ENCODE peak calls at places on chromosomes 1 and 21, in four cellular contexts. One of them, this sample, is unnamed.

GRCh38 chr1:29586991-29587745 is 350.8 kb downstream of the PTPRU start:
- DNase-seq in AG09319: no peak
- DNase-seq in endothelial cell: no peak
- DNase-seq in IMR-90: peak
- DNase-seq in this sample: no peak

GRCh38 chr1:109388884-109389637 is 8.7 kb downstream of the SORT1 start:
- DNase-seq in AG09319: no peak
- DNase-seq in endothelial cell: no peak
- DNase-seq in IMR-90: no peak
- DNase-seq in this sample: no peak

GRCh38 chr21:33039542-33039941 is 13.8 kb downstream of the OLIG2 start:
- DNase-seq in AG09319: no peak
- DNase-seq in endothelial cell: no peak
- DNase-seq in IMR-90: no peak
- DNase-seq in this sample: no peak

GRCh38 chr1:19398309-19398760 is 86.2 kb downstream of the SLC66A1 start:
- DNase-seq in AG09319: no peak
- DNase-seq in endothelial cell: no peak
- DNase-seq in IMR-90: peak
- DNase-seq in this sample: no peak

GRCh38 chr1:39638965-39639332 is 494 bp downstream of the HEYL start:
- DNase-seq in AG09319: no peak
- DNase-seq in endothelial cell: no peak
- DNase-seq in IMR-90: no peak
- DNase-seq in this sample: no peak

GRCh38 chr1:245234217-245235120 is 79.7 kb downstream of the KIF26B start:
- DNase-seq in AG09319: no peak
- DNase-seq in endothelial cell: no peak
- DNase-seq in IMR-90: no peak
- DNase-seq in this sample: no peak

GRCh38 chr1:153001382-153001781 is at the start of gene SPRR3:
- DNase-seq in AG09319: no peak
- DNase-seq in endothelial cell: no peak
- DNase-seq in IMR-90: no peak
- DNase-seq in this sample: no peak

GRCh38 chr1:6622396-6623152 is 2.1 kb upstream of the THAP3 start:
- DNase-seq in AG09319: no peak
- DNase-seq in endothelial cell: no peak
- DNase-seq in IMR-90: no peak
- DNase-seq in this sample: no peak

GRCh38 chr1:10065344-10065685 is 32.6 kb downstream of the UBE4B start:
- DNase-seq in AG09319: no peak
- DNase-seq in endothelial cell: peak
- DNase-seq in IMR-90: no peak
- DNase-seq in this sample: peak

GRCh38 chr1:179087665-179088064 is 5.8 kb downstream of the TOR3A start:
- DNase-seq in AG09319: no peak
- DNase-seq in endothelial cell: peak
- DNase-seq in IMR-90: no peak
- DNase-seq in this sample: no peak

GRCh38 chr1:40032240-40032891 is 8.2 kb upstream of the CAP1 start:
- DNase-seq in AG09319: peak
- DNase-seq in endothelial cell: peak
- DNase-seq in IMR-90: peak
- DNase-seq in this sample: no peak

GRCh38 chr1:197984273-197984672 is 67.1 kb downstream of the LHX9 start:
- DNase-seq in AG09319: no peak
- DNase-seq in endothelial cell: no peak
- DNase-seq in IMR-90: peak
- DNase-seq in this sample: no peak

GRCh38 chr1:98515744-98516143 is 145.8 kb upstream of the SNX7 start:
- DNase-seq in AG09319: no peak
- DNase-seq in endothelial cell: no peak
- DNase-seq in IMR-90: no peak
- DNase-seq in this sample: no peak

GRCh38 chr1:148166558-148167492 is 14.7 kb upstream of the NBPF11 start:
- DNase-seq in AG09319: no peak
- DNase-seq in endothelial cell: no peak
- DNase-seq in IMR-90: no peak
- DNase-seq in this sample: no peak

GRCh38 chr1:201696217-201696761 is 132.7 kb upstream of the IPO9 start:
- DNase-seq in AG09319: peak
- DNase-seq in endothelial cell: no peak
- DNase-seq in IMR-90: peak
- DNase-seq in this sample: no peak

GRCh38 chr1:29643838-29644440 is 407.6 kb downstream of the PTPRU start:
- DNase-seq in AG09319: no peak
- DNase-seq in endothelial cell: no peak
- DNase-seq in IMR-90: no peak
- DNase-seq in this sample: no peak

GRCh38 chr1:100461222-100461621 is 76.7 kb upstream of the GPR88 start:
- DNase-seq in AG09319: peak
- DNase-seq in endothelial cell: no peak
- DNase-seq in IMR-90: no peak
- DNase-seq in this sample: no peak

GRCh38 chr1:77673030-77673429 is 9.4 kb downstream of the ZZZ3 start:
- DNase-seq in AG09319: no peak
- DNase-seq in endothelial cell: no peak
- DNase-seq in IMR-90: no peak
- DNase-seq in this sample: no peak

GRCh38 chr1:1083181-1084027 is 9.3 kb upstream of the RNF223 start:
- DNase-seq in AG09319: no peak
- DNase-seq in endothelial cell: no peak
- DNase-seq in IMR-90: no peak
- DNase-seq in this sample: no peak

GRCh38 chr21:42234464-42235241 is 15.7 kb downstream of the ABCG1 start:
- DNase-seq in AG09319: no peak
- DNase-seq in endothelial cell: peak
- DNase-seq in IMR-90: peak
- DNase-seq in this sample: peak

GRCh38 chr1:224454337-224455055 is 19.9 kb upstream of the WDR26 start:
- DNase-seq in AG09319: no peak
- DNase-seq in endothelial cell: no peak
- DNase-seq in IMR-90: no peak
- DNase-seq in this sample: no peak

GRCh38 chr1:224245188-224245587 is 62.1 kb downstream of the DEGS1 start:
- DNase-seq in AG09319: peak
- DNase-seq in endothelial cell: peak
- DNase-seq in IMR-90: peak
- DNase-seq in this sample: peak

GRCh38 chr21:36516271-36516670 is 36.3 kb upstream of the CLDN14 start:
- DNase-seq in AG09319: no peak
- DNase-seq in endothelial cell: no peak
- DNase-seq in IMR-90: no peak
- DNase-seq in this sample: no peak

GRCh38 chr1:24558902-24559791 is 3.3 kb downstream of the NCMAP start:
- DNase-seq in AG09319: peak
- DNase-seq in endothelial cell: no peak
- DNase-seq in IMR-90: peak
- DNase-seq in this sample: no peak

GRCh38 chr1:14017531-14017961 is 317.6 kb downstream of the PRDM2 start:
- DNase-seq in AG09319: no peak
- DNase-seq in endothelial cell: no peak
- DNase-seq in IMR-90: no peak
- DNase-seq in this sample: no peak

GRCh38 chr1:156856282-156856785 is 2.6 kb downstream of the INSRR start:
- DNase-seq in AG09319: no peak
- DNase-seq in endothelial cell: no peak
- DNase-seq in IMR-90: no peak
- DNase-seq in this sample: no peak

GRCh38 chr1:156852414-156852874 is 6.5 kb downstream of the INSRR start:
- DNase-seq in AG09319: no peak
- DNase-seq in endothelial cell: no peak
- DNase-seq in IMR-90: peak
- DNase-seq in this sample: no peak

GRCh38 chr1:156853761-156854160 is 5.2 kb downstream of the INSRR start:
- DNase-seq in AG09319: no peak
- DNase-seq in endothelial cell: no peak
- DNase-seq in IMR-90: no peak
- DNase-seq in this sample: no peak

GRCh38 chr1:156851779-156852413 is 7.0 kb downstream of the INSRR start:
- DNase-seq in AG09319: no peak
- DNase-seq in endothelial cell: no peak
- DNase-seq in IMR-90: no peak
- DNase-seq in this sample: no peak

DNA sequence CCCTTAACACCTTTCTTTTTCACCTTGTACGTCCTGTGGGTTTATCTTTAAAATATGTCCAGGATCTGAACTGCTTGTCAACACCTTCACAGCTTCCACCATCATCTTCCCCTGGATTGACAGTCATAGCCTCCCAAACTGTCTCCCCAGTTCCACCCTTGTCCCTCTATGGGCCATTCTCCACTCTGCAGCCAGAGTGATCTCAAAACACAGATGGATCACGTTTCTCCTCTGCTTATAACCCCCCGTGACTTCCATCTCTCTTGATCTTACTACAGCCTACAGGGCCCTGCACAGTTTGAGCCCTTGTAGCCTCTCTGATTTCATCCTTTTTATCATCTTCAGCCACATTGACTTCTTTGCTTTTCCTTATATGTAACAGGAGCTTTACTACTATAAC is 4.3 kb downstream of the INSRR start:
- DNase-seq in AG09319: no peak
- DNase-seq in endothelial cell: no peak
- DNase-seq in IMR-90: no peak
- DNase-seq in this sample: no peak
- TF ChIP-seq CTCF in AG09319: no peak
- TF ChIP-seq CTCF in endothelial cell: no peak
- TF ChIP-seq CTCF in IMR-90: no peak
- TF ChIP-seq CTCF in this sample: no peak

GRCh38 chr1:196896355-196896754 is 8.5 kb downstream of the CFHR4 start:
- DNase-seq in AG09319: no peak
- DNase-seq in endothelial cell: no peak
- DNase-seq in IMR-90: no peak
- DNase-seq in this sample: no peak

GRCh38 chr1:196902344-196902743 is 14.5 kb downstream of the CFHR4 start:
- DNase-seq in AG09319: no peak
- DNase-seq in endothelial cell: no peak
- DNase-seq in IMR-90: no peak
- DNase-seq in this sample: no peak

DNA sequence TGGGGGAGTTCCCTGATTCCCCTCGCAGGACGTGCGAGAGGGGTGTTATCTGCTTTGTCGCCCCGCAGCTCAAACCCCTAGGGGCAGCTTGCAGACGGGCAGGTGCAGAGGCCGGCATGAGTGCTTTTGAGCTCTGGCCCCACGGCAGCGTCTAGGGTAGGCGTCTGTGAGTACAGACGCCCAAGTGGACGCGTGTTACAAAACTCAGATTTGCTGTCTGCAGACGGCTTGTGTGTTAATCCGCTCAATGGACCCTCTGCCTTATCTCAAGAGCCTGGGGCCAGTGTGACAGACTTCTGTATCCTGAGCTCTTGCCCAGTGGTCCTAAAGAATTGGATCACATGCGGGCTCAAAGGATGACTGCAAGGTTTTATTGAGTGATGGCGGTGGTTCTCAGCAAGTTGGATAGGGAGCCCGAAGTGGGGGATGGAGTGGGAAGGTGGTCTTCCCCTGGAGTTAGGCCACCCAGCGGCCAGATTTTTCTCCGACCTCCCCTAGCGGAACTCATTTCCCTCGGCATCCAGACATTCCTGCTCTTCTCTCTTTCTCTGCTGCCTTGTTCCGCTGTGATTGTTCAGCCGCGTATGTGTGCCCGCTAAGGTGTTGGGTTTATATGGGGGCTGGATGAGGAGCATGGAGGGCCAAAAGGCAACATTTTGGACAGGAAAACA is 9.4 kb downstream of the CFHR4 start:
- DNase-seq in AG09319: no peak
- DNase-seq in endothelial cell: no peak
- DNase-seq in IMR-90: no peak
- DNase-seq in this sample: no peak
- TF ChIP-seq CTCF in AG09319: no peak
- TF ChIP-seq CTCF in endothelial cell: no peak
- TF ChIP-seq CTCF in IMR-90: no peak
- TF ChIP-seq CTCF in this sample: no peak

GRCh38 chr1:32071758-32072621 is 749 bp upstream of the TMEM39B start:
- DNase-seq in AG09319: no peak
- DNase-seq in endothelial cell: no peak
- DNase-seq in IMR-90: peak
- DNase-seq in this sample: no peak

GRCh38 chr1:32073387-32074229 is 869 bp downstream of the TMEM39B start:
- DNase-seq in AG09319: no peak
- DNase-seq in endothelial cell: no peak
- DNase-seq in IMR-90: no peak
- DNase-seq in this sample: no peak

GRCh38 chr1:32068891-32069590 is 3.7 kb upstream of the TMEM39B start:
- DNase-seq in AG09319: no peak
- DNase-seq in endothelial cell: no peak
- DNase-seq in IMR-90: peak
- DNase-seq in this sample: no peak

GRCh38 chr1:32074841-32075240 is 2.1 kb downstream of the TMEM39B start:
- DNase-seq in AG09319: no peak
- DNase-seq in endothelial cell: no peak
- DNase-seq in IMR-90: no peak
- DNase-seq in this sample: no peak

DNA sequence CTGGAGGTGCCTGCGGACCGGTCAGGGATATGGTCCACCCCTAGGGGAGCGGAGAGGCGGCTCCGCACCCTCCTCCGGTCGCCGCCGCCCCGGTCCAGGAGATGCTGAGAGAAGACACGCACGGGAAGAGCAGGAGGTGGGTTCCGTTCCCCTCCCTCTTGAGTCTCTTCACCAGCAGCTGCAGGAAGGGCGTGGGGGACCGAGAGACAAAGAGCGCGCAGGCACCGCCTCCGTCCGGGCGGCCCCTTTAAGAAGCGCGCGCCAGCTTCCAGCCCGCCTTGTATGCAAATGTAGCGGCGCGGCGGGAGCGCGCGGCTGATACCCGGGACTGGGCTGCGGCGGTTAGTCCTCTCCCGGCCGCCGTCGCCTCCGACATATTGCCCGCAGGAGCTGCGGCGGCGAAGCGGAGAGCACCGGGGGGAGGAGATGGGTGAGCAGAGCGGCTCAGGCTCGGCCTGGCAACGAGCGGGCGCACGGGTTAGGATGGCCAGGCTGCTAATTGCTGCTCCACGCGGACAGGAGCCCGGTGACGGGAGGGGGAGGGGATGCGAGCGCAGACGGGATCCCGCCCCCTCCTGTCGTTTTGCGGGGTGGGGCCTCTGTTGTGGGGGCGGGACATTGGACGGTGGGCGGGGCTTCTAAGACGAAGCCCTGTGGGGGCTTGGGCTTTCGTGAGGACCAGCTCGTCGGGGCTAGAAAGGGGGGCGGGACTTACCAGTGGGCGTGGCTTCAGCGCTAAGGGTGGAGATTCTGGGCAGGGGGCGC is at the start of gene TMEM39B:
- DNase-seq in AG09319: peak
- DNase-seq in endothelial cell: peak
- DNase-seq in IMR-90: peak
- DNase-seq in this sample: peak
- TF ChIP-seq CTCF in AG09319: peak
- TF ChIP-seq CTCF in endothelial cell: no peak
- TF ChIP-seq CTCF in IMR-90: peak
- TF ChIP-seq CTCF in this sample: no peak

GRCh38 chr1:32413507-32414185 is 19.4 kb upstream of the BSDC1 start:
- DNase-seq in AG09319: peak
- DNase-seq in endothelial cell: peak
- DNase-seq in IMR-90: peak
- DNase-seq in this sample: peak

GRCh38 chr1:32411261-32411660 is 17.0 kb upstream of the BSDC1 start:
- DNase-seq in AG09319: no peak
- DNase-seq in endothelial cell: no peak
- DNase-seq in IMR-90: no peak
- DNase-seq in this sample: no peak

GRCh38 chr1:32414186-32414886 is 20.1 kb upstream of the BSDC1 start:
- DNase-seq in AG09319: no peak
- DNase-seq in endothelial cell: no peak
- DNase-seq in IMR-90: no peak
- DNase-seq in this sample: no peak
- TF ChIP-seq CTCF in AG09319: no peak
- TF ChIP-seq CTCF in endothelial cell: peak
- TF ChIP-seq CTCF in IMR-90: no peak
- TF ChIP-seq CTCF in this sample: peak